ENCODE peak calls at places on chromosome 1, in nine cellular contexts. L is NT2/D1, R is left ventricle myocardium inferior, F is OCI-LY7, M is astrocyte of the spinal cord, V is aorta, K is transverse colon, U is NB4, A is fibroblast of pulmonary artery. S is an unnamed sample.

GRCh38 chr1:52562766-52563165 is 9.9 kb upstream of the TUT4 start:
- DNase-seq in L (no peak), R (no peak), F (no peak), M (no peak), V (no peak), K (no peak), U (no peak), A (no peak), S (no peak)

GRCh38 chr1:3981261-3981660 is 81.2 kb upstream of the C1orf174 start:
- DNase-seq in L (no peak), R (no peak), F (no peak), M (no peak), V (no peak), K (no peak), U (no peak), A (no peak), S (no peak)

GRCh38 chr1:23651069-23651808 is 40.4 kb upstream of the RPL11 start:
- DNase-seq in L (no peak), R (peak; percentile 77), F (no peak), M (no peak), V (peak; percentile 67), K (no peak), U (no peak), A (peak; percentile 54), S (peak; percentile 84)

GRCh38 chr1:91124989-91125417 is 103.2 kb upstream of the ZNF644 start:
- DNase-seq in L (no peak), R (no peak), F (no peak), M (no peak), V (peak; percentile 42), K (no peak), U (peak; percentile 10), A (no peak), S (no peak)

GRCh38 chr1:200665851-200666250 is 3.9 kb downstream of the DDX59 start:
- DNase-seq in L (peak; percentile 35), R (no peak), F (no peak), M (no peak), V (no peak), K (no peak), U (no peak), A (peak; percentile 21), S (no peak)

GRCh38 chr1:200118779-200119505 is 91.4 kb downstream of the NR5A2 start:
- DNase-seq in L (no peak), R (no peak), F (peak; percentile 42), M (no peak), V (no peak), K (no peak), U (no peak), A (no peak), S (no peak)

GRCh38 chr1:207067695-207068094 is 14.6 kb downstream of the PFKFB2 start:
- DNase-seq in L (no peak), R (no peak), F (no peak), M (no peak), V (no peak), K (peak; percentile 43), U (no peak), A (no peak), S (no peak)

GRCh38 chr1:235648407-235648907 is 1.1 kb downstream of the GNG4 start:
- DNase-seq in L (no peak), R (no peak), F (no peak), M (no peak), V (no peak), K (peak; percentile 64), U (no peak), A (no peak), S (peak; percentile 60)

GRCh38 chr1:8969937-8970336 is 24.3 kb downstream of the CA6 start:
- DNase-seq in L (no peak), R (no peak), F (no peak), M (no peak), V (no peak), K (no peak), U (no peak), A (no peak), S (no peak)

GRCh38 chr1:64574301-64574700 is 104.4 kb downstream of the CACHD1 start:
- DNase-seq in L (no peak), R (no peak), F (no peak), M (no peak), V (no peak), K (no peak), U (no peak), A (no peak), S (no peak)

GRCh38 chr1:205954819-205955404 is 11.7 kb upstream of the SLC26A9 start:
- DNase-seq in L (no peak), R (no peak), F (no peak), M (no peak), V (peak; percentile 26), K (no peak), U (no peak), A (no peak), S (no peak)

GRCh38 chr1:116919802-116920201 is 10.1 kb downstream of the PTGFRN start:
- DNase-seq in L (no peak), R (no peak), F (no peak), M (no peak), V (no peak), K (peak; percentile 38), U (no peak), A (no peak), S (no peak)

GRCh38 chr1:214018605-214019268 is 31.0 kb downstream of the PROX1 start:
- DNase-seq in L (no peak), R (no peak), F (peak; percentile 1), M (no peak), V (no peak), K (no peak), U (no peak), A (no peak), S (no peak)

GRCh38 chr1:23384312-23385058 is 14.8 kb upstream of the ZNF436 start:
- DNase-seq in L (no peak), R (no peak), F (no peak), M (peak; percentile 52), V (no peak), K (peak; percentile 41), U (no peak), A (peak; percentile 84), S (no peak)

GRCh38 chr1:97042551-97042950 is 321.0 kb downstream of the PTBP2 start:
- DNase-seq in L (no peak), R (no peak), F (no peak), M (peak; percentile 58), V (no peak), K (no peak), U (no peak), A (peak; percentile 33), S (no peak)
- H3K4me3 ChIP-seq in L (no peak overlapping the region), R (no peak overlapping the region), F (no peak overlapping the region), M (no peak overlapping the region), V (no peak overlapping the region), K (no peak overlapping the region), U (no peak overlapping the region), A (no peak overlapping the region), S (no peak overlapping the region)

GRCh38 chr1:243402868-243403267 is 147.0 kb downstream of the SDCCAG8 start:
- DNase-seq in L (no peak), R (no peak), F (no peak), M (no peak), V (no peak), K (no peak), U (no peak), A (no peak), S (no peak)

GRCh38 chr1:243411472-243411871 is 155.6 kb downstream of the SDCCAG8 start:
- DNase-seq in L (no peak), R (no peak), F (no peak), M (no peak), V (no peak), K (no peak), U (no peak), A (no peak), S (no peak)

GRCh38 chr1:243408479-243408878 is 152.6 kb downstream of the SDCCAG8 start:
- DNase-seq in L (no peak), R (no peak), F (no peak), M (no peak), V (no peak), K (no peak), U (no peak), A (no peak), S (no peak)

GRCh38 chr1:243409284-243409683 is 153.4 kb downstream of the SDCCAG8 start:
- DNase-seq in L (no peak), R (no peak), F (no peak), M (no peak), V (no peak), K (no peak), U (peak; percentile 19), A (peak; percentile 23), S (no peak)

GRCh38 chr1:243407284-243408018 is 151.6 kb downstream of the SDCCAG8 start:
- DNase-seq in L (no peak), R (no peak), F (no peak), M (peak; percentile 53), V (no peak), K (no peak), U (peak; percentile 3), A (peak; percentile 63), S (no peak)
- H3K4me3 ChIP-seq in L (no peak overlapping the region), R (no peak overlapping the region), F (no peak overlapping the region), M (no peak overlapping the region), V (no peak overlapping the region), K (no peak overlapping the region), U (no peak overlapping the region), A (no peak overlapping the region), S (no peak overlapping the region)

DNA sequence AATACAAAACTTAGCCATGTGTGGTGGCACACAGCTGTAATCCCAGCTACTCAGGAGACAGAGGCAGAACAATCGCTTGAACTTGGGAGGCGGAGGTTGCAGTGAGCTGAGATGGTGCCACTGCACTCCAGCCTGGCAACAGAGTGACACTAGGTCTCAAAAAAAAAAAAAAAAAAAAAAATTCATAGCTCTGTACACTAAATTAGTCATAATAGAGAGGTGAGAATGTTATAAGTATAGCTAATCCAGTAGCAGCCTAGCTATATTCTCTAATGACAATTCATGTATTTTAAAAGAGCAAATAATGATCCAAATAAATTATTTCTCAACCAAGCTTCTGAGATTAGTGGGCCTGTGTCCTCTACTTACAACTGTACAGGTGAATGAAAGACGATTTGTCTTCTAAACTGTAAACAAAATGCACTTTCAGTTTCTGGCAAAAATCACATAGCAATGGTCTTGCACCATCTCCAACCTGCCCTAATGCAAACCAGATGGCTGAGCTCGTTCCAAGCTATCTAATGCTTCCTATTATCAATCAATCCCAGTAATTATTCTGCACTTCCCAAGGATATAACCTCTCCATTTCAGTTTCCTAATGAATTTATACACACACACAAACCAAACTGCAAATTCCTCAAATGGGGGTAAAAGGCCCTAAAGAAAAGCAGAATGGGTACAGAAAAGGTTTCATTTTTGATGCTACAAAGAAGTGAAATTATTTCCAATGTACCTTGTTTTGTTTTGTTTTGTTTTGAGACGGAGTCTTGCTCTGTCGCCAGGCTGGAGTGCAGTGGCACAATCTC is 56.5 kb downstream of the GATAD2B start:
- DNase-seq in L (no peak), R (no peak), F (no peak), M (peak; percentile 47), V (no peak), K (no peak), U (no peak), A (peak; percentile 46), S (no peak)
- H3K4me3 ChIP-seq in L (no peak overlapping the region), R (no peak overlapping the region), F (no peak overlapping the region), M (no peak overlapping the region), V (no peak overlapping the region), K (no peak overlapping the region), U (no peak overlapping the region), A (no peak overlapping the region), S (no peak overlapping the region)

DNA sequence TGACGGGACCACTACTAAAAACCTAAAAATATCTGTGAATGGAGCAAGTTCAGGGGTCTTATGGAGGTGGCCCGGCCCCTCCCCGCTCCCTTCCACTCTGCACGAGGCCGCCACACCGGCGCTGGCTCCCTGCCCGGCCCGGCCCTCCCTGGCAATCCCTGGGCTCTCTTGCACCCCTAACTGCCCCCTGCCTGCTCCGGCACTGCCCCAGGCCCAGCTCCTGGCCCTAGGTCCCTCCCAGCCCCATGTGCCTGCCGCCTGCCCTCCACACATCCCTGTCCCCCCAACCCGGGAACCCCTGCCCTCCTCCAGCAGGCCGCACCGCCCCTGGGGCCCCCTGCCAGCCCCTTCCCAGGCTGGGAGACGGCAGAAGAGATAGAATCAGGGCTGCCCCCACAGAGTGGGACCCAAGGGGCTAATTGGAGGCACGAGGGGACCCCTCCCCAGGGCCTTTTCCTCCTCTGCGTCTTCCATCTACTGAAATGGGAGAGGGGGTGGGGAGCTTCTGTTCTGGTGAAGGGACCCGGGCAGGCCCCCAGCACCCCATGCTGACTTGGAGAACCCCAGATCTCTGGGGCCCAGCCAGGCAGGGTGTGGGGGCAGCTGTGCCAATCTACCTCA is 9.3 kb upstream of the CTRC start:
- DNase-seq in L (no peak), R (no peak), F (no peak), M (no peak), V (no peak), K (no peak), U (no peak), A (no peak), S (no peak)
- H3K4me3 ChIP-seq in L (no peak overlapping the region), R (no peak overlapping the region), F (no peak overlapping the region), M (no peak overlapping the region), V (no peak overlapping the region), K (no peak overlapping the region), U (no peak overlapping the region), A (no peak overlapping the region), S (no peak overlapping the region)